ENCODE peak calls at places on chromosome 15, in five cellular contexts. H is mesenteric fat pad; R is CD4-positive, alpha-beta memory T cell; D is activated B cell treated with CpG ODN at 0.5 μM for 24 hours; W is foreskin fibroblast. O is an unnamed sample.

GRCh38 chr15:101429646-101430045 is 59.9 kb downstream of the PCSK6 start:
- DNase-seq in W (no peak), D (no peak), H (no peak), R (no peak), O (no peak)

GRCh38 chr15:57288926-57289650 is 87.2 kb upstream of the CGNL1 start:
- DNase-seq in D (no peak), R (no peak), H (no peak), W (peak; percentile 26), O (no peak)

GRCh38 chr15:51536965-51537574 is 85.5 kb downstream of the DMXL2 start:
- DNase-seq in R (no peak), D (no peak), W (peak; percentile 12), H (no peak), O (no peak)

GRCh38 chr15:71440479-71441071 is 325.3 kb downstream of the THSD4 start:
- DNase-seq in D (no peak), R (peak; percentile 32), W (peak; percentile 55), H (no peak), O (peak; percentile 54)

GRCh38 chr15:50577492-50577891 is 31.0 kb upstream of the USP50 start:
- DNase-seq in H (no peak), D (no peak), R (no peak), W (no peak), O (no peak)

GRCh38 chr15:62708470-62708869 is 334.1 kb upstream of the TPM1 start:
- DNase-seq in W (no peak), H (no peak), D (no peak), R (no peak), O (no peak)

GRCh38 chr15:92618121-92618520 is 37.5 kb downstream of the FAM174B start:
- DNase-seq in W (no peak), D (no peak), H (peak; percentile 39), R (no peak), O (no peak)

GRCh38 chr15:76429661-76430060 is 93.1 kb downstream of the ISL2 start:
- DNase-seq in D (no peak), R (no peak), W (no peak), H (no peak), O (no peak)

GRCh38 chr15:27601239-27601942 is 497.7 kb downstream of the OCA2 start:
- DNase-seq in D (no peak), H (no peak), R (no peak), W (peak; percentile 6), O (no peak)

GRCh38 chr15:101187820-101188516 is 63.9 kb downstream of the CHSY1 start:
- DNase-seq in D (no peak), H (no peak), R (no peak), W (peak; percentile 53), O (no peak)

GRCh38 chr15:89629829-89630228 is 25.4 kb downstream of the KIF7 start:
- DNase-seq in H (no peak), R (no peak), D (no peak), W (no peak), O (no peak)

GRCh38 chr15:80194914-80195313 is 42.1 kb downstream of the FAH start:
- DNase-seq in W (no peak), R (no peak), D (no peak), H (no peak), O (no peak)

GRCh38 chr15:70815604-70816003 is 38.4 kb downstream of the LARP6 start:
- DNase-seq in R (no peak), D (no peak), H (no peak), W (no peak), O (no peak)